ENCODE peak calls at places on chromosome 7, in ten cellular contexts. I is CD4-positive, alpha-beta memory T cell; Q is CD8-positive, alpha-beta memory T cell; E is MM.1S; L is A549; V is GM12865; P is skeletal muscle cell; D is AG04450; F is aorta; X is choroid plexus epithelial cell. Y is an unnamed sample.

GRCh38 chr7:35038340-35038738 is 1.1 kb upstream of the DPY19L1 start:
- DNase-seq in Q (no peak), P (no peak), I (no peak), D (no peak), L (no peak), X (no peak), F (no peak), V (no peak), E (no peak), Y (no peak)

GRCh38 chr7:64625114-64626082 is 40.5 kb upstream of the ZNF107 start:
- DNase-seq in X (peak; percentile 4), L (no peak), P (no peak), D (no peak), I (peak; percentile 37), Q (peak; percentile 14), E (peak; percentile 34), V (peak; percentile 6), F (no peak), Y (no peak)

GRCh38 chr7:13945670-13946069 is 43.8 kb downstream of the ETV1 start:
- DNase-seq in D (no peak), Q (no peak), X (peak; percentile 65), P (no peak), L (no peak), F (no peak), V (peak; percentile 1), I (no peak), E (no peak), Y (no peak)

GRCh38 chr7:137597856-137598255 is 248.9 kb downstream of the DGKI start:
- DNase-seq in X (no peak), L (no peak), I (no peak), Q (no peak), D (no peak), E (no peak), P (no peak), V (no peak), F (no peak), Y (no peak)

GRCh38 chr7:131302876-131303707 is 24.6 kb upstream of the MKLN1 start:
- DNase-seq in F (no peak), I (peak; percentile 26), D (no peak), X (peak; percentile 61), L (peak; percentile 68), E (peak; percentile 66), P (no peak), Q (peak; percentile 28), V (peak; percentile 48), Y (peak; percentile 23)

GRCh38 chr7:21914671-21915070 is 31.0 kb downstream of the CDCA7L start:
- DNase-seq in Q (no peak), E (no peak), D (no peak), L (no peak), P (no peak), F (no peak), V (no peak), I (no peak), X (no peak), Y (no peak)

GRCh38 chr7:44460325-44460724 is 30.1 kb downstream of the NUDCD3 start:
- DNase-seq in I (peak; percentile 90), F (no peak), L (no peak), P (no peak), X (no peak), Q (peak; percentile 90), E (peak; percentile 91), D (no peak), V (peak; percentile 92), Y (no peak)

GRCh38 chr7:134355925-134356324 is 39.2 kb upstream of the SLC35B4 start:
- DNase-seq in L (peak; percentile 51), D (no peak), V (no peak), I (no peak), Q (no peak), X (no peak), F (peak; percentile 59), P (no peak), E (no peak), Y (peak; percentile 32)

GRCh38 chr7:99201027-99201426 is 6.9 kb downstream of the KPNA7 start:
- DNase-seq in V (no peak), P (peak; percentile 33), E (no peak), Q (no peak), X (peak; percentile 67), D (peak; percentile 51), L (peak; percentile 81), I (no peak), F (no peak), Y (no peak)

GRCh38 chr7:114789161-114789560 is 132.7 kb upstream of the MDFIC start:
- DNase-seq in Q (no peak), L (no peak), E (no peak), V (no peak), I (no peak), X (peak; percentile 66), F (no peak), D (no peak), P (no peak), Y (no peak)

GRCh38 chr7:130350945-130351663 is 6.5 kb downstream of the CPA5 start:
- DNase-seq in V (peak; percentile 86), D (no peak), P (no peak), Q (no peak), F (no peak), I (no peak), L (no peak), E (no peak), X (peak; percentile 57), Y (peak; percentile 34)

GRCh38 chr7:146414373-146414772 is 297.8 kb downstream of the CNTNAP2 start:
- DNase-seq in X (peak; percentile 15), P (no peak), V (no peak), D (no peak), F (no peak), L (no peak), E (no peak), Q (no peak), I (no peak), Y (no peak)

GRCh38 chr7:32518534-32519140 is 23.3 kb downstream of the AVL9 start:
- DNase-seq in I (no peak), L (peak; percentile 89), E (no peak), F (no peak), D (no peak), P (peak; percentile 49), Q (no peak), V (no peak), X (peak; percentile 50), Y (no peak)

GRCh38 chr7:28708033-28708451 is 250.1 kb downstream of the TRIL start:
- DNase-seq in X (no peak), E (no peak), V (no peak), P (peak; percentile 85), F (no peak), Q (no peak), I (no peak), D (no peak), L (no peak), Y (no peak)
- H3K4me3 ChIP-seq in X (no peak overlapping the region), E (no peak overlapping the region), V (no peak overlapping the region), P (peak overlapping the region; percentile 37), F (no peak overlapping the region), Q (no peak overlapping the region), I (no peak overlapping the region), D (no peak overlapping the region), L (no peak overlapping the region), Y (peak overlapping the region; percentile 2)

GRCh38 chr7:1169409-1170368 is 9.7 kb upstream of the ZFAND2A start:
- DNase-seq in F (peak; percentile 91), D (no peak), P (no peak), X (peak; percentile 70), Q (peak; percentile 86), E (peak; percentile 67), V (peak; percentile 90), I (peak; percentile 92), L (peak; percentile 88), Y (peak; percentile 84)
- H3K4me3 ChIP-seq in F (no peak overlapping the region), D (peak overlapping the region; percentile 41), P (peak overlapping the region; percentile 56), X (peak overlapping the region; percentile 51), Q (peak overlapping the region; percentile 57), E (peak overlapping the region; percentile 54), V (peak overlapping the region; percentile 48), I (peak overlapping the region; percentile 52), L (peak overlapping the region; percentile 73), Y (peak overlapping the region; percentile 61)

GRCh38 chr7:107850671-107851070 is 40.3 kb upstream of the DLD start:
- DNase-seq in V (no peak), F (no peak), I (no peak), D (no peak), X (no peak), L (no peak), Q (no peak), E (no peak), P (no peak), Y (no peak)
- H3K4me3 ChIP-seq in V (no peak overlapping the region), F (no peak overlapping the region), I (no peak overlapping the region), D (no peak overlapping the region), X (no peak overlapping the region), L (no peak overlapping the region), Q (no peak overlapping the region), E (no peak overlapping the region), P (no peak overlapping the region), Y (no peak overlapping the region)

DNA sequence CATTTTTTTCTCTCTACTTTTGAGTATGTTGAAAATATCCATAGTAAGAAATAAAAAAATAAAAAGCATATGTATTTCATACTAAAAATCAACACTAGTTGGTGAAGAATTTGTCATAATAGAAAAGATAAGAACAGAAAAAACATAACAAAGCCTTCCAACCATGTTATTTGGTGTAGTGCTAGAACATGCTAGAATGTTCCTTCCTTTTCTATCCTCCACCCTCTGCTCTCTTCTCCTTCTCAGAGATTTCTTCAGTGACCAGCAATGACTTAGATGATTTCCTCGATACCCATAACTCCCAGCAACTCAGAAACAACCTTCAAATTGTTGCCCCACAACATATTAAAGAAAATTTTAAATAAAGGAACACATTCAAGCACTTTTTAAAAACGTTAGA is 2.6 kb downstream of the ZC3HAV1 start:
- DNase-seq in D (no peak), E (peak; percentile 48), I (no peak), V (peak; percentile 26), F (no peak), P (no peak), L (no peak), Q (no peak), X (no peak), Y (no peak)
- H3K4me3 ChIP-seq in D (no peak overlapping the region), E (peak overlapping the region; percentile 97), I (peak overlapping the region; percentile 90), V (peak overlapping the region; percentile 63), F (no peak overlapping the region), P (no peak overlapping the region), L (peak overlapping the region; percentile 73), Q (peak overlapping the region; percentile 67), X (no peak overlapping the region), Y (peak overlapping the region; percentile 87)

Y was measured in left ventricle myocardium inferior.